ENCODE peak calls at places on chromosomes 6 and 20, in six cellular contexts. U is NCI-H1417, V is HCT116, W is AG08395, T is sciatic nerve, B is GM20000. Z is an unnamed sample.

GRCh38 chr20:61951695-61952533 is 113.8 kb downstream of the TAF4 start:
- DNase-seq in T (peak), U (no peak), W (no peak), B (no peak), V (no peak), Z (peak)

GRCh38 chr6:74222768-74223321 is 526.8 kb downstream of the CD109 start:
- DNase-seq in W (no peak), U (no peak), T (no peak), B (no peak), V (no peak), Z (no peak)

GRCh38 chr6:82955841-82956240 is 109.8 kb downstream of the UBE3D start:
- DNase-seq in W (peak), B (no peak), T (no peak), V (no peak), U (no peak), Z (no peak)

GRCh38 chr6:52595000-52595795 is 18.3 kb upstream of the TRAM2 start:
- DNase-seq in V (no peak), U (peak), B (peak), W (peak), T (peak), Z (no peak)

GRCh38 chr6:43368517-43369160 is 808 bp downstream of the ZNF318 start:
- DNase-seq in T (peak), W (peak), V (no peak), U (peak), B (peak), Z (peak)

GRCh38 chr6:154888896-154889295 is 106.2 kb upstream of the TIAM2 start:
- DNase-seq in U (no peak), B (no peak), V (no peak), W (no peak), T (no peak), Z (no peak)

GRCh38 chr6:41153992-41154625 is at the start of gene TREML1:
- DNase-seq in B (no peak), U (no peak), W (no peak), V (no peak), T (no peak), Z (no peak)

GRCh38 chr6:82361631-82362030 is 2.0 kb upstream of the TPBG start:
- DNase-seq in T (no peak), V (no peak), U (no peak), B (no peak), W (no peak), Z (no peak)

GRCh38 chr6:149166324-149166723 is 151.2 kb upstream of the TAB2 start:
- DNase-seq in W (no peak), V (no peak), T (no peak), U (no peak), B (no peak), Z (no peak)

GRCh38 chr20:58752565-58752964 is 60.0 kb downstream of the NPEPL1 start:
- DNase-seq in T (no peak), U (no peak), W (no peak), V (no peak), B (no peak), Z (no peak)

GRCh38 chr20:57179265-57179664 is 87.2 kb downstream of the BMP7 start:
- DNase-seq in V (no peak), T (no peak), B (no peak), W (no peak), U (no peak), Z (no peak)

GRCh38 chr6:74650668-74651067 is 555.2 kb downstream of the COL12A1 start:
- DNase-seq in U (no peak), W (no peak), V (no peak), B (no peak), T (no peak), Z (no peak)

GRCh38 chr6:39755231-39755630 is 30.0 kb upstream of the KIF6 start:
- DNase-seq in B (no peak), T (no peak), V (no peak), U (no peak), W (no peak), Z (no peak)

GRCh38 chr6:49514571-49515484 is 15.1 kb downstream of the GLYATL3 start:
- DNase-seq in T (no peak), V (no peak), U (no peak), B (no peak), W (no peak), Z (no peak)

GRCh38 chr6:151482290-151482689 is 11.5 kb upstream of the CCDC170 start:
- DNase-seq in V (no peak), T (no peak), U (no peak), B (peak), W (peak), Z (no peak)

GRCh38 chr6:52503344-52503747 is 73.5 kb downstream of the TRAM2 start:
- DNase-seq in W (no peak), T (no peak), U (peak), B (no peak), V (no peak), Z (no peak)

GRCh38 chr20:57503035-57503658 is 21.8 kb downstream of the CTCFL start:
- DNase-seq in U (no peak), W (no peak), V (no peak), B (no peak), T (no peak), Z (no peak)

GRCh38 chr6:52834481-52834880 is 6.1 kb downstream of the GSTA5 start:
- DNase-seq in U (no peak), W (peak), T (no peak), B (no peak), V (no peak), Z (no peak)

GRCh38 chr20:38387953-38388352 is 41.7 kb downstream of the LBP start:
- DNase-seq in V (no peak), U (no peak), B (no peak), W (peak), T (no peak), Z (no peak)

GRCh38 chr20:60327971-60328660 is 369.9 kb downstream of the CDH26 start:
- DNase-seq in W (no peak), T (no peak), U (no peak), V (no peak), B (no peak), Z (no peak)

GRCh38 chr6:136501081-136501480 is 49.1 kb downstream of the MAP7 start:
- DNase-seq in U (no peak), T (no peak), V (no peak), B (no peak), W (no peak), Z (no peak)

GRCh38 chr6:107866606-107867301 is 42.6 kb upstream of the SCML4 start:
- DNase-seq in V (peak), U (peak), W (peak), T (no peak), B (peak), Z (peak)

GRCh38 chr6:31083742-31084354 is 28.5 kb downstream of the C6orf15 start:
- DNase-seq in U (peak), B (peak), V (peak), T (no peak), W (peak), Z (peak)

GRCh38 chr6:105326838-105327745 is 75.8 kb downstream of the PREP start:
- DNase-seq in T (no peak), B (no peak), W (peak), U (peak), V (peak), Z (no peak)

GRCh38 chr6:80145509-80145908 is 39.0 kb downstream of the BCKDHB start:
- DNase-seq in B (no peak), W (no peak), U (no peak), T (no peak), V (no peak), Z (no peak)

GRCh38 chr20:47093567-47093966 is 198.9 kb downstream of the EYA2 start:
- DNase-seq in W (no peak), B (no peak), U (no peak), T (peak), V (no peak), Z (no peak)

GRCh38 chr6:67759001-67759400 is 876.1 kb upstream of the ADGRB3 start:
- DNase-seq in T (no peak), V (no peak), W (no peak), U (no peak), B (no peak), Z (no peak)